ENCODE peak calls at places on chromosome 2, in seven cellular contexts. One of them, this sample, is unnamed.

GRCh38 chr2:189629553-189630453 is 31.5 kb upstream of the ASNSD1 start:
- DNase-seq in HCT116: no peak
- DNase-seq in upper lobe of right lung: no peak
- DNase-seq in esophagus squamous epithelium: no peak
- DNase-seq in right lobe of liver: no peak
- DNase-seq in mammary epithelial cell: no peak
- DNase-seq in cardiac muscle cell: no peak
- DNase-seq in this sample: no peak

GRCh38 chr2:96685592-96686459 is 43.3 kb downstream of the FER1L5 start:
- DNase-seq in HCT116: no peak
- DNase-seq in upper lobe of right lung: no peak
- DNase-seq in esophagus squamous epithelium: no peak
- DNase-seq in right lobe of liver: no peak
- DNase-seq in mammary epithelial cell: no peak
- DNase-seq in cardiac muscle cell: peak; percentile 64
- DNase-seq in this sample: no peak

GRCh38 chr2:117686699-117687098 is 127.8 kb upstream of the DDX18 start:
- DNase-seq in HCT116: no peak
- DNase-seq in upper lobe of right lung: no peak
- DNase-seq in esophagus squamous epithelium: no peak
- DNase-seq in right lobe of liver: no peak
- DNase-seq in mammary epithelial cell: no peak
- DNase-seq in cardiac muscle cell: no peak
- DNase-seq in this sample: no peak

GRCh38 chr2:30708491-30709290 is 98.6 kb downstream of the CAPN13 start:
- DNase-seq in HCT116: no peak
- DNase-seq in upper lobe of right lung: peak; percentile 35
- DNase-seq in esophagus squamous epithelium: no peak
- DNase-seq in right lobe of liver: peak; percentile 25
- DNase-seq in mammary epithelial cell: no peak
- DNase-seq in cardiac muscle cell: no peak
- DNase-seq in this sample: peak; percentile 73

GRCh38 chr2:64792310-64792709 is 138.6 kb upstream of the SERTAD2 start:
- DNase-seq in HCT116: no peak
- DNase-seq in upper lobe of right lung: no peak
- DNase-seq in esophagus squamous epithelium: no peak
- DNase-seq in right lobe of liver: no peak
- DNase-seq in mammary epithelial cell: no peak
- DNase-seq in cardiac muscle cell: no peak
- DNase-seq in this sample: no peak

GRCh38 chr2:77588438-77588837 is 66.3 kb upstream of the LRRTM4 start:
- DNase-seq in HCT116: no peak
- DNase-seq in upper lobe of right lung: no peak
- DNase-seq in esophagus squamous epithelium: no peak
- DNase-seq in right lobe of liver: no peak
- DNase-seq in mammary epithelial cell: no peak
- DNase-seq in cardiac muscle cell: no peak
- DNase-seq in this sample: no peak

GRCh38 chr2:152598975-152599724 is 118.1 kb downstream of the PRPF40A start:
- DNase-seq in HCT116: peak; percentile 15
- DNase-seq in upper lobe of right lung: no peak
- DNase-seq in esophagus squamous epithelium: no peak
- DNase-seq in right lobe of liver: no peak
- DNase-seq in mammary epithelial cell: peak; percentile 78
- DNase-seq in cardiac muscle cell: no peak
- DNase-seq in this sample: no peak

GRCh38 chr2:46142546-46143329 is 154.5 kb upstream of the EPAS1 start:
- DNase-seq in HCT116: no peak
- DNase-seq in upper lobe of right lung: no peak
- DNase-seq in esophagus squamous epithelium: no peak
- DNase-seq in right lobe of liver: no peak
- DNase-seq in mammary epithelial cell: peak; percentile 27
- DNase-seq in cardiac muscle cell: no peak
- DNase-seq in this sample: no peak

GRCh38 chr2:155633887-155634570 is 698.5 kb downstream of the NR4A2 start:
- DNase-seq in HCT116: no peak
- DNase-seq in upper lobe of right lung: no peak
- DNase-seq in esophagus squamous epithelium: no peak
- DNase-seq in right lobe of liver: no peak
- DNase-seq in mammary epithelial cell: no peak
- DNase-seq in cardiac muscle cell: no peak
- DNase-seq in this sample: no peak

GRCh38 chr2:74908763-74909444 is 49.5 kb upstream of the POLE4 start:
- DNase-seq in HCT116: no peak
- DNase-seq in upper lobe of right lung: peak; percentile 71
- DNase-seq in esophagus squamous epithelium: no peak
- DNase-seq in right lobe of liver: no peak
- DNase-seq in mammary epithelial cell: peak; percentile 44
- DNase-seq in cardiac muscle cell: no peak
- DNase-seq in this sample: no peak

GRCh38 chr2:12044857-12045256 is 298.4 kb downstream of the LPIN1 start:
- DNase-seq in HCT116: no peak
- DNase-seq in upper lobe of right lung: no peak
- DNase-seq in esophagus squamous epithelium: no peak
- DNase-seq in right lobe of liver: no peak
- DNase-seq in mammary epithelial cell: no peak
- DNase-seq in cardiac muscle cell: no peak
- DNase-seq in this sample: no peak

GRCh38 chr2:221896505-221897151 is 324.5 kb upstream of the EPHA4 start:
- DNase-seq in HCT116: no peak
- DNase-seq in upper lobe of right lung: no peak
- DNase-seq in esophagus squamous epithelium: no peak
- DNase-seq in right lobe of liver: no peak
- DNase-seq in mammary epithelial cell: peak; percentile 13
- DNase-seq in cardiac muscle cell: peak; percentile 9
- DNase-seq in this sample: no peak

GRCh38 chr2:188808921-188809320 is 165.3 kb upstream of the COL3A1 start:
- DNase-seq in HCT116: no peak
- DNase-seq in upper lobe of right lung: no peak
- DNase-seq in esophagus squamous epithelium: no peak
- DNase-seq in right lobe of liver: no peak
- DNase-seq in mammary epithelial cell: peak; percentile 5
- DNase-seq in cardiac muscle cell: no peak
- DNase-seq in this sample: no peak

GRCh38 chr2:32902986-32903385 is 43.8 kb upstream of the LTBP1 start:
- DNase-seq in HCT116: no peak
- DNase-seq in upper lobe of right lung: no peak
- DNase-seq in esophagus squamous epithelium: no peak
- DNase-seq in right lobe of liver: no peak
- DNase-seq in mammary epithelial cell: no peak
- DNase-seq in cardiac muscle cell: no peak
- DNase-seq in this sample: no peak

GRCh38 chr2:64656379-64656778 is 2.7 kb upstream of the SERTAD2 start:
- DNase-seq in HCT116: no peak
- DNase-seq in upper lobe of right lung: no peak
- DNase-seq in esophagus squamous epithelium: no peak
- DNase-seq in right lobe of liver: no peak
- DNase-seq in mammary epithelial cell: no peak
- DNase-seq in cardiac muscle cell: no peak
- DNase-seq in this sample: no peak

GRCh38 chr2:239162141-239162821 is 238.5 kb downstream of the HDAC4 start:
- DNase-seq in HCT116: no peak
- DNase-seq in upper lobe of right lung: peak; percentile 58
- DNase-seq in esophagus squamous epithelium: no peak
- DNase-seq in right lobe of liver: peak; percentile 41
- DNase-seq in mammary epithelial cell: no peak
- DNase-seq in cardiac muscle cell: no peak
- DNase-seq in this sample: no peak

GRCh38 chr2:149800624-149801220 is 213.1 kb upstream of the MMADHC start:
- DNase-seq in HCT116: no peak
- DNase-seq in upper lobe of right lung: no peak
- DNase-seq in esophagus squamous epithelium: no peak
- DNase-seq in right lobe of liver: no peak
- DNase-seq in mammary epithelial cell: no peak
- DNase-seq in cardiac muscle cell: no peak
- DNase-seq in this sample: no peak

GRCh38 chr2:3594493-3595281 is at the start of gene COLEC11:
- DNase-seq in HCT116: no peak
- DNase-seq in upper lobe of right lung: no peak
- DNase-seq in esophagus squamous epithelium: no peak
- DNase-seq in right lobe of liver: peak; percentile 67
- DNase-seq in mammary epithelial cell: no peak
- DNase-seq in cardiac muscle cell: peak; percentile 58
- DNase-seq in this sample: no peak

GRCh38 chr2:232000439-232000838 is 38.9 kb downstream of the DIS3L2 start:
- DNase-seq in HCT116: no peak
- DNase-seq in upper lobe of right lung: no peak
- DNase-seq in esophagus squamous epithelium: no peak
- DNase-seq in right lobe of liver: no peak
- DNase-seq in mammary epithelial cell: no peak
- DNase-seq in cardiac muscle cell: no peak
- DNase-seq in this sample: no peak

GRCh38 chr2:126714191-126714965 is 58.4 kb downstream of the GYPC start:
- DNase-seq in HCT116: no peak
- DNase-seq in upper lobe of right lung: no peak
- DNase-seq in esophagus squamous epithelium: no peak
- DNase-seq in right lobe of liver: no peak
- DNase-seq in mammary epithelial cell: no peak
- DNase-seq in cardiac muscle cell: no peak
- DNase-seq in this sample: peak; percentile 36

GRCh38 chr2:71578665-71579371 is 125.5 kb downstream of the DYSF start:
- DNase-seq in HCT116: no peak
- DNase-seq in upper lobe of right lung: no peak
- DNase-seq in esophagus squamous epithelium: no peak
- DNase-seq in right lobe of liver: no peak
- DNase-seq in mammary epithelial cell: no peak
- DNase-seq in cardiac muscle cell: no peak
- DNase-seq in this sample: peak; percentile 93

GRCh38 chr2:152466925-152467676 is 132.1 kb downstream of the FMNL2 start:
- DNase-seq in HCT116: no peak
- DNase-seq in upper lobe of right lung: no peak
- DNase-seq in esophagus squamous epithelium: no peak
- DNase-seq in right lobe of liver: no peak
- DNase-seq in mammary epithelial cell: peak; percentile 79
- DNase-seq in cardiac muscle cell: no peak
- DNase-seq in this sample: no peak

GRCh38 chr2:109459485-109459884 is 154.3 kb downstream of the SEPTIN10 start:
- DNase-seq in HCT116: no peak
- DNase-seq in upper lobe of right lung: peak; percentile 12
- DNase-seq in esophagus squamous epithelium: no peak
- DNase-seq in right lobe of liver: no peak
- DNase-seq in mammary epithelial cell: no peak
- DNase-seq in cardiac muscle cell: no peak
- DNase-seq in this sample: peak; percentile 91

DNA sequence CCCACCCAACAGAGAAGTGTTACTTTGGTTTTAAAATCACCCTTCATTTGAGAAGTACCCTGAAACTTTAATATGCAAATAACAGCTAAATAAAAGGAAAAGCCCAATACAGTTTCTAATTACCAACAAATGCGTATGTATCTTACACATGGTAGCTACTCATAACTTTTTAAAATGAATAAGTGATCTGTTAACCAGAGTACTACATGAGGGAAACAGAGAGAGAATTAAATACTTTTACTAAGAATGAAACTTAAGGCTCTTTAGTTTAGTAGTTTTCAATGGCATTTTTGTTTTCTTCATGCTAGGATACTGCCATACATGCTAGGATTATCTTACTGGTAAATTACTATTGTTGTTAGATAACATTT is 39.1 kb upstream of the NABP1 start:
- DNase-seq in HCT116: no peak
- DNase-seq in upper lobe of right lung: no peak
- DNase-seq in esophagus squamous epithelium: no peak
- DNase-seq in right lobe of liver: no peak
- DNase-seq in mammary epithelial cell: no peak
- DNase-seq in cardiac muscle cell: no peak
- DNase-seq in this sample: no peak
- H3K27ac ChIP-seq in HCT116: no peak overlapping the region
- H3K27ac ChIP-seq in upper lobe of right lung: peak overlapping the region; percentile 60
- H3K27ac ChIP-seq in esophagus squamous epithelium: peak overlapping the region; percentile 41
- H3K27ac ChIP-seq in right lobe of liver: peak overlapping the region; percentile 6
- H3K27ac ChIP-seq in mammary epithelial cell: no peak overlapping the region
- H3K27ac ChIP-seq in cardiac muscle cell: no peak overlapping the region
- H3K27ac ChIP-seq in this sample: no peak overlapping the region

DNA sequence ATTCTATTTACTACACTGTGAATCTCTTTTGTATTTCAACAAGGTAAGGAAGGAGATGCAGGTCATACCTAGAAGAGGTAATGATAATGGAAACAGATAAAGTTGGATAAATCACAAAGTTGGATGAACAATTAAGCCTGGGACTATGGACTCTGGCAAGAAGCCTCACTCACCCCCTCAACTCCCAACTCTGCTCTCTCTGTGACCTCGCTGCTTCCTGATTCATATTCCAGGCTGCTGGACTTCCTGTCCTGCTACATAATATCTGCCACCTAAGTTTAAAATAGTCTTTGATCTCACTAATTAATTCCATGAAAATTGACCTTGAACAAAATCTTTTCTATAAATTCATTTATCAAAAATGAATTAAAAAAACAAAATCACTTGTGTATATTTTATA is 215.3 kb downstream of the CALCRL start:
- DNase-seq in HCT116: no peak
- DNase-seq in upper lobe of right lung: no peak
- DNase-seq in esophagus squamous epithelium: no peak
- DNase-seq in right lobe of liver: no peak
- DNase-seq in mammary epithelial cell: no peak
- DNase-seq in cardiac muscle cell: no peak
- DNase-seq in this sample: no peak
- H3K4me3 ChIP-seq in HCT116: no peak overlapping the region
- H3K4me3 ChIP-seq in upper lobe of right lung: no peak overlapping the region
- H3K4me3 ChIP-seq in esophagus squamous epithelium: no peak overlapping the region
- H3K4me3 ChIP-seq in right lobe of liver: no peak overlapping the region
- H3K4me3 ChIP-seq in mammary epithelial cell: no peak overlapping the region
- H3K4me3 ChIP-seq in cardiac muscle cell: no peak overlapping the region
- H3K4me3 ChIP-seq in this sample: no peak overlapping the region

GRCh38 chr2:105919826-105920225 is 175.1 kb downstream of the NCK2 start:
- DNase-seq in HCT116: peak; percentile 62
- DNase-seq in upper lobe of right lung: no peak
- DNase-seq in esophagus squamous epithelium: no peak
- DNase-seq in right lobe of liver: no peak
- DNase-seq in mammary epithelial cell: peak; percentile 66
- DNase-seq in cardiac muscle cell: no peak
- DNase-seq in this sample: peak; percentile 55
- TF ChIP-seq CTCF in HCT116: peak; percentile 85
- TF ChIP-seq CTCF in upper lobe of right lung: peak; percentile 41
- TF ChIP-seq CTCF in esophagus squamous epithelium: peak; percentile 42
- TF ChIP-seq CTCF in right lobe of liver: peak; percentile 35
- TF ChIP-seq CTCF in mammary epithelial cell: peak; percentile 66
- TF ChIP-seq CTCF in cardiac muscle cell: peak; percentile 69
- TF ChIP-seq CTCF in this sample: no peak

GRCh38 chr2:131039535-131039907 is 53.7 kb downstream of the FAM168B start:
- DNase-seq in HCT116: no peak
- DNase-seq in upper lobe of right lung: peak; percentile 56
- DNase-seq in esophagus squamous epithelium: no peak
- DNase-seq in right lobe of liver: no peak
- DNase-seq in mammary epithelial cell: no peak
- DNase-seq in cardiac muscle cell: no peak
- DNase-seq in this sample: peak; percentile 64

GRCh38 chr2:131039101-131039440 is 54.2 kb downstream of the FAM168B start:
- DNase-seq in HCT116: no peak
- DNase-seq in upper lobe of right lung: no peak
- DNase-seq in esophagus squamous epithelium: no peak
- DNase-seq in right lobe of liver: no peak
- DNase-seq in mammary epithelial cell: no peak
- DNase-seq in cardiac muscle cell: no peak
- DNase-seq in this sample: no peak

GRCh38 chr2:131037398-131038257 is 55.6 kb downstream of the FAM168B start:
- DNase-seq in HCT116: no peak
- DNase-seq in upper lobe of right lung: no peak
- DNase-seq in esophagus squamous epithelium: no peak
- DNase-seq in right lobe of liver: no peak
- DNase-seq in mammary epithelial cell: no peak
- DNase-seq in cardiac muscle cell: peak; percentile 59
- DNase-seq in this sample: no peak

GRCh38 chr2:131039908-131040660 is 53.2 kb downstream of the FAM168B start:
- DNase-seq in HCT116: no peak
- DNase-seq in upper lobe of right lung: peak; percentile 58
- DNase-seq in esophagus squamous epithelium: no peak
- DNase-seq in right lobe of liver: no peak
- DNase-seq in mammary epithelial cell: no peak
- DNase-seq in cardiac muscle cell: no peak
- DNase-seq in this sample: no peak

GRCh38 chr2:131038258-131039100 is 54.8 kb downstream of the FAM168B start:
- DNase-seq in HCT116: no peak
- DNase-seq in upper lobe of right lung: peak; percentile 49
- DNase-seq in esophagus squamous epithelium: no peak
- DNase-seq in right lobe of liver: no peak
- DNase-seq in mammary epithelial cell: no peak
- DNase-seq in cardiac muscle cell: no peak
- DNase-seq in this sample: no peak
- H3K27ac ChIP-seq in HCT116: no peak overlapping the region
- H3K27ac ChIP-seq in upper lobe of right lung: no peak overlapping the region
- H3K27ac ChIP-seq in esophagus squamous epithelium: no peak overlapping the region
- H3K27ac ChIP-seq in right lobe of liver: no peak overlapping the region
- H3K27ac ChIP-seq in mammary epithelial cell: no peak overlapping the region
- H3K27ac ChIP-seq in cardiac muscle cell: no peak overlapping the region
- H3K27ac ChIP-seq in this sample: no peak overlapping the region